ENCODE peak calls at places on chromosomes 11 and 22, in eight cellular contexts. D is heart right ventricle, A is uterus, W is sigmoid colon, G is aorta, T is iPS DF 6.9, R is A549, N is A673. F is an unnamed sample. For H3K4me1, the result is how much of the 10 kb centered on the place peaks cover.

GRCh38 chr11:44946268-44946667 is 4.4 kb downstream of the TP53I11 start:
- DNase-seq in N (no peak), A (peak), W (peak), T (no peak), D (peak), R (no peak), G (peak), F (no peak)

GRCh38 chr11:12689029-12689755 is 15.0 kb downstream of the TEAD1 start:
- DNase-seq in T (no peak), D (no peak), G (no peak), N (no peak), A (no peak), R (no peak), W (no peak), F (no peak)

GRCh38 chr11:41926339-41926738 is 466.9 kb upstream of the LRRC4C start:
- DNase-seq in D (no peak), A (no peak), T (no peak), R (no peak), G (no peak), N (no peak), W (no peak), F (no peak)

GRCh38 chr11:73752216-73752867 is 8.5 kb downstream of the RAB6A start:
- DNase-seq in R (no peak), W (no peak), T (no peak), N (no peak), G (no peak), D (no peak), A (no peak), F (no peak)

GRCh38 chr11:16986434-16987204 is 27.6 kb downstream of the PLEKHA7 start:
- DNase-seq in T (no peak), D (no peak), R (no peak), W (no peak), N (peak), A (no peak), G (no peak), F (peak)

GRCh38 chr22:27617214-27617881 is 184.2 kb downstream of the MN1 start:
- DNase-seq in A (no peak), D (no peak), N (no peak), G (no peak), R (peak), W (no peak), T (no peak), F (no peak)

GRCh38 chr22:39215430-39216142 is 29.2 kb downstream of the PDGFB start:
- DNase-seq in D (no peak), R (peak), G (peak), W (peak), N (no peak), T (no peak), A (no peak), F (peak)

GRCh38 chr11:31821779-31822574 is 10.9 kb upstream of the PAX6 start:
- DNase-seq in T (no peak), D (no peak), W (no peak), A (no peak), R (no peak), G (no peak), N (peak), F (no peak)

GRCh38 chr22:46674367-46674781 is 54.2 kb downstream of the GRAMD4 start:
- DNase-seq in T (no peak), A (peak), D (peak), N (no peak), W (peak), G (peak), R (no peak), F (no peak)

GRCh38 chr11:24588075-24588474 is 91.2 kb downstream of the LUZP2 start:
- DNase-seq in N (no peak), R (no peak), D (no peak), W (no peak), A (no peak), G (no peak), T (no peak), F (no peak)

GRCh38 chr11:111976614-111977140 is 39.5 kb downstream of the DIXDC1 start:
- DNase-seq in T (no peak), A (peak), R (no peak), G (peak), D (peak), N (no peak), W (peak), F (no peak)

GRCh38 chr11:27882066-27882697 is 181.9 kb upstream of the BDNF start:
- DNase-seq in W (no peak), R (peak), D (no peak), G (no peak), T (no peak), N (no peak), A (no peak), F (no peak)

GRCh38 chr22:24486501-24486921 is 8.6 kb upstream of the UPB1 start:
- DNase-seq in N (peak), G (no peak), D (no peak), T (no peak), A (no peak), W (no peak), R (no peak), F (no peak)

GRCh38 chr11:24932110-24933000 is 435.5 kb downstream of the LUZP2 start:
- DNase-seq in G (no peak), A (no peak), D (no peak), R (no peak), T (no peak), N (no peak), W (no peak), F (no peak)

GRCh38 chr22:26756675-26757293 is 99.4 kb downstream of the MIAT start:
- DNase-seq in A (peak), G (peak), R (no peak), N (peak), W (peak), T (no peak), D (peak), F (peak)

GRCh38 chr11:131695889-131696429 is 325.5 kb downstream of the NTM start:
- DNase-seq in G (no peak), T (no peak), N (no peak), D (no peak), R (no peak), W (no peak), A (no peak), F (no peak)

GRCh38 chr11:118565062-118565461 is 669 bp downstream of the IFT46 start:
- DNase-seq in N (no peak), D (peak), R (no peak), G (peak), T (no peak), A (peak), W (no peak), F (no peak)

GRCh38 chr22:47328550-47329243 is 566.2 kb downstream of the TBC1D22A start:
- DNase-seq in R (peak), G (no peak), D (no peak), T (no peak), A (no peak), W (no peak), N (peak), F (no peak)

GRCh38 chr11:102664001-102664752 is 39.0 kb upstream of the MMP20 start:
- DNase-seq in R (peak), A (no peak), D (no peak), W (no peak), N (peak), T (no peak), G (no peak), F (no peak)

GRCh38 chr11:61693897-61694840 is 14.0 kb downstream of the DAGLA start:
- DNase-seq in D (no peak), W (peak), N (no peak), T (no peak), R (no peak), G (no peak), A (no peak), F (no peak)

GRCh38 chr11:114171257-114172054 is 111.9 kb downstream of the ZBTB16 start:
- DNase-seq in D (peak), G (peak), T (no peak), A (peak), W (peak), N (no peak), R (no peak), F (peak)

GRCh38 chr22:23192133-23192532 is 11.8 kb downstream of the BCR start:
- DNase-seq in G (no peak), D (no peak), N (no peak), A (no peak), R (no peak), W (no peak), T (no peak), F (no peak)

GRCh38 chr11:19864141-19865120 is 151.8 kb downstream of the NAV2 start:
- DNase-seq in W (no peak), G (no peak), T (no peak), R (no peak), D (no peak), A (no peak), N (no peak), F (no peak)

GRCh38 chr11:36253238-36253637 is 36.0 kb downstream of the COMMD9 start:
- DNase-seq in R (no peak), N (peak), G (no peak), T (no peak), A (no peak), W (no peak), D (no peak), F (no peak)

GRCh38 chr22:39486951-39487825 is 14.9 kb upstream of the MIEF1 start:
- DNase-seq in W (peak), G (no peak), R (no peak), D (no peak), T (no peak), N (no peak), A (no peak), F (no peak)

GRCh38 chr11:117820516-117820915 is 4.0 kb downstream of the FXYD2 start:
- DNase-seq in W (no peak), N (no peak), R (no peak), D (no peak), A (no peak), G (peak), T (no peak), F (no peak)

GRCh38 chr11:19730373-19730772 is 17.7 kb downstream of the NAV2 start:
- DNase-seq in D (peak), G (peak), N (no peak), T (no peak), W (peak), R (no peak), A (no peak), F (no peak)

GRCh38 chr11:63608353-63609345 is 5.6 kb downstream of the PLAAT3 start:
- DNase-seq in G (no peak), W (peak), T (no peak), N (no peak), R (no peak), A (no peak), D (no peak), F (no peak)

GRCh38 chr22:45296628-45297297 is 12.0 kb downstream of the UPK3A start:
- DNase-seq in N (no peak), T (no peak), R (no peak), D (no peak), G (no peak), W (no peak), A (no peak), F (no peak)

GRCh38 chr11:13289081-13289480 is 11.5 kb downstream of the BMAL1 start:
- DNase-seq in A (no peak), R (peak), T (no peak), G (no peak), N (peak), D (no peak), W (no peak), F (no peak)

GRCh38 chr22:38428714-38429113 is 26.3 kb downstream of the KCNJ4 start:
- DNase-seq in R (no peak), A (no peak), W (no peak), T (no peak), D (no peak), G (no peak), N (no peak), F (no peak)

GRCh38 chr11:2844116-2844515 is 41.5 kb downstream of the CDKN1C start:
- DNase-seq in W (no peak), R (no peak), N (no peak), A (no peak), D (no peak), T (no peak), G (no peak), F (no peak)

GRCh38 chr11:122175316-122175715 is 59.3 kb upstream of the BLID start:
- DNase-seq in D (no peak), W (no peak), G (no peak), R (no peak), A (no peak), N (no peak), T (no peak), F (no peak)

GRCh38 chr11:20013346-20014066 is 146.8 kb downstream of the DBX1 start:
- DNase-seq in G (no peak), N (no peak), D (peak), R (no peak), T (no peak), A (no peak), W (no peak), F (no peak)

GRCh38 chr11:112498701-112499100 is 238.0 kb upstream of the PLET1 start:
- DNase-seq in N (no peak), A (no peak), G (no peak), W (no peak), R (no peak), D (no peak), T (no peak), F (no peak)

GRCh38 chr11:60866911-60867870 is at the start of gene ZP1:
- DNase-seq in G (no peak), T (no peak), D (no peak), W (peak), R (no peak), A (no peak), N (no peak), F (peak)

DNA sequence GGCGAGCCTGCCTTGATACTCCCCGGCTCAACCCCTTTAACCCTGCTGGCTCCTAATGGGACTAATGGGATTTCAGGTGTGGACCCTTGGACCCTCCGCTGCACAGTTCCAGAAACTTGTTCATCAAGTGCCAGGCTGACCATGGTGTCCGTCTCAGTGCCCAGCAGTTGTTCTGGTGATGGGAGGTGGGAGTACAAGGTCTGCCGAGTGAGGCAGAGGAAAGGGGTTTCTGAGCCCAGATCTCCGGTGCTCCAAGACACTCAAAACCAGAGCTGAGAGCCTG is 28.5 kb downstream of the ST3GAL4 start:
- DNase-seq in G (peak), D (no peak), N (no peak), W (no peak), T (no peak), R (no peak), A (no peak), F (no peak)
- H3K4me3 ChIP-seq in G (no peak), D (no peak), N (no peak), W (no peak), T (no peak), R (no peak), A (no peak), F (no peak)

GRCh38 chr11:58765078-58765477 is 33.3 kb upstream of the GLYAT start:
- DNase-seq in G (no peak), R (no peak), T (no peak), A (no peak), N (no peak), W (no peak), D (no peak), F (no peak)
- H3K27ac ChIP-seq in G (no peak), R (no peak), T (no peak), A (no peak), N (no peak), W (no peak), D (no peak), F (no peak)

GRCh38 chr11:119702261-119702591 is 26.8 kb downstream of the NECTIN1 start:
- DNase-seq in D (no peak), G (no peak), A (no peak), W (no peak), N (no peak), T (no peak), R (no peak), F (no peak)

GRCh38 chr11:119700030-119700429 is 29.0 kb downstream of the NECTIN1 start:
- DNase-seq in A (no peak), D (no peak), T (no peak), R (no peak), G (no peak), W (no peak), N (no peak), F (no peak)

GRCh38 chr11:119699227-119699626 is 29.8 kb downstream of the NECTIN1 start:
- DNase-seq in R (no peak), D (peak), G (peak), A (peak), N (no peak), T (no peak), W (no peak), F (peak)

GRCh38 chr11:119701591-119702260 is 27.3 kb downstream of the NECTIN1 start:
- DNase-seq in N (peak), R (no peak), W (no peak), G (no peak), D (no peak), T (no peak), A (no peak), F (no peak)

GRCh38 chr11:119700536-119701346 is 28.3 kb downstream of the NECTIN1 start:
- DNase-seq in N (no peak), D (no peak), R (no peak), A (no peak), G (no peak), T (no peak), W (no peak), F (no peak)
- H3K4me1 ChIP-seq in N (under half), D (half or more), R (under half), A (under half), G (under half), T (under half), W (under half), F (half or more)

GRCh38 chr11:11262171-11262920 is 90.7 kb downstream of the CSNK2A3 start:
- DNase-seq in N (no peak), G (no peak), W (no peak), T (no peak), R (no peak), A (no peak), D (no peak), F (no peak)
- H3K4me3 ChIP-seq in N (no peak), G (no peak), W (no peak), T (no peak), R (no peak), A (no peak), D (no peak), F (no peak)

DNA sequence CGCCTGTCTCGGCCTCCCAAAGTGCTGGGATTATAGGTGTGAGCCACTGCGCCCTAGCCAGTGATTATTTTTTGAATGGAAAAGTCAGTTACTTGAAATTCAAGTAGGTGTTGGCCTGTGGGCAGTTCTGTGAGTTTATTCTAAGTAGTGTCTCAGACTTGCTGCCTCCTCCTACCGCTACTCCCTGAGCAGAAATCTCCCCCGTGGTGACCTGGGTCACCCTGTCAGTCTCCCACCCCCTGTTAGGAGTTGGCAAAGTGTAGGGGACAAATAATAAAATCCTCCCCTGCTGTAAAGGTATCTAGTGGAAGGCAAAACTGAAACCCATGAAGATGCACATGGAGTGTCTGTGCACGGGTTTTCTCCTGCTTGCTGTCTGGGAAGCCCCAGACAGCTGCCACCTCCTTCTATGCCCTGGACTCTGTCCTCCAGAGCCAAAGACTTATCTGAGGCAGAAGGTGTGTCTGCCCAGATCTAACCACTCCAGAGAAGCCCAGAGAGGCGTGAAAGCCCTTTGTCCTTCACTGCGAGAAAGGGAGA is 26.3 kb downstream of the SNAP29 start:
- DNase-seq in G (no peak), A (no peak), R (no peak), N (no peak), W (no peak), D (no peak), T (no peak), F (no peak)
- H3K27ac ChIP-seq in G (no peak), A (no peak), R (peak), N (no peak), W (no peak), D (peak), T (no peak), F (peak)

GRCh38 chr22:43000441-43001175 is 14.3 kb downstream of the PACSIN2 start:
- DNase-seq in W (peak), A (no peak), R (no peak), D (no peak), N (no peak), G (no peak), T (no peak), F (no peak)

GRCh38 chr22:43002198-43002577 is 12.8 kb downstream of the PACSIN2 start:
- DNase-seq in T (no peak), D (no peak), W (peak), A (no peak), N (peak), G (no peak), R (peak), F (no peak)

GRCh38 chr22:43005106-43005505 is 9.8 kb downstream of the PACSIN2 start:
- DNase-seq in R (no peak), W (no peak), N (no peak), T (no peak), G (no peak), D (no peak), A (no peak), F (no peak)

GRCh38 chr22:43004362-43005035 is 10.4 kb downstream of the PACSIN2 start:
- DNase-seq in W (no peak), D (no peak), A (no peak), N (no peak), T (no peak), G (no peak), R (peak), F (no peak)

DNA sequence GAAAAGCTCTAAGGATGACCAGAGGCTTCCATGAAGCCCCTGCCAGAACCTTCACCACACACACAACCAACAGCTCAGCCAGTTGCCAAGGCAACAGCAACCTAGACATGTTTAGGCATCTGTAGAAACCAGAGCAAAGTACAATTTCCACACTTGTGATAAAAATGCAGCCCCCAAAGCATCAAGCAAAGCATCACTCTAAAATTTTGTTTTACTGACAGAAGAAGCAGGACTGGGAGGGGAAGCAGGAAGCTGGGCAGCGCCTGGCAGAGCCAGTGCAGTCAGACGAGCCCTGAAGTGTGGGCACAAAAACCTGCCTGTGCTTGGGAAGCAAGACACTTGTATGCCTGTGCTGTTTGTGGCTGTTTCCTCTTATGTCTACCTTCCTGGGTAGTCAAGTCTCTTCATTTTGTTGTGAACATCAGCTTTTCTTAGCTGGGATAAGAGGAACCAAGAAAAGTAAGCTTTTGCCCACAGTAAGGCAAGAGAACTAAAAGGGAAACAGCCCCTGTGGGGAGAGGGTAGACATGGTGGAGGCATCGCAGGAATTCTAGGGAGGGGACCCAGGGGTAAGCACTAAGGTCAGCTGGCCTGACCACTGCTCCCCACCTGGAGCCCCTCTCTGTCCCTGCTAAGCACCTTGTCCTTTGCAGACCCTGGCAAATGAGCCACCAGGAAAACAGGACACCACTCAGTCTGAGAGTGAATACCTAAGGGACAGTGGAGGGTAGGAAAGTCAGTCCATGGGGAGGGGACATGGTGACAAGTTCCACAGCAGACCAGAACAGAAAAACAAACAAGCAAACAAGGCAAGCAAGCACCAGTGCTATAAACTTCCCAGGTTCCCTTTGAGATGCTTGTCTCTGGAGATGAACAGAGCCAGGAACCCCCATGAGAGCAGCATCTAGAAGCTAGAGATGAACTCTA is 13.4 kb downstream of the PACSIN2 start:
- DNase-seq in A (no peak), R (no peak), N (no peak), T (no peak), D (no peak), G (no peak), W (peak), F (no peak)
- H3K4me1 ChIP-seq in A (under half), R (half or more), N (under half), T (under half), D (half or more), G (under half), W (under half), F (under half)

GRCh38 chr11:79436911-79437273 is 3.9 kb downstream of the TENM4 start:
- DNase-seq in W (no peak), N (no peak), R (no peak), T (no peak), D (no peak), G (no peak), A (no peak), F (no peak)
- H3K4me3 ChIP-seq in W (peak), N (peak), R (peak), T (peak), D (peak), G (no peak), A (peak), F (peak)

GRCh38 chr22:49545606-49546005 is 282.1 kb downstream of the BRD1 start:
- DNase-seq in W (peak), A (no peak), N (no peak), R (no peak), D (no peak), G (no peak), T (no peak), F (no peak)
- H3K27ac ChIP-seq in W (no peak), A (no peak), N (no peak), R (no peak), D (no peak), G (no peak), T (no peak), F (no peak)

F was measured in Peyer's patch.